ENCODE peak calls at places on chromosomes 12 and 14, in five cellular contexts. One of them, this sample, is unnamed.

GRCh38 chr12:105992849-105993740 is 145.7 kb downstream of the NUAK1 start:
- DNase-seq in left lung: no peak
- DNase-seq in activated naive CD4-positive, alpha-beta T cell: no peak
- DNase-seq in GF-D8: no peak
- DNase-seq in dorsolateral prefrontal cortex: no peak
- DNase-seq in this sample: no peak

GRCh38 chr14:31090872-31091764 is 64.9 kb upstream of the STRN3 start:
- DNase-seq in dorsolateral prefrontal cortex: no peak
- DNase-seq in GF-D8: peak
- DNase-seq in activated naive CD4-positive, alpha-beta T cell: no peak
- DNase-seq in left lung: no peak
- DNase-seq in this sample: peak

GRCh38 chr12:101490286-101490920 is 15.3 kb downstream of the SPIC start:
- DNase-seq in dorsolateral prefrontal cortex: no peak
- DNase-seq in left lung: no peak
- DNase-seq in GF-D8: no peak
- DNase-seq in activated naive CD4-positive, alpha-beta T cell: no peak
- DNase-seq in this sample: peak

GRCh38 chr12:18677189-18677588 is 60.6 kb downstream of the PLCZ1 start:
- DNase-seq in activated naive CD4-positive, alpha-beta T cell: no peak
- DNase-seq in left lung: no peak
- DNase-seq in GF-D8: no peak
- DNase-seq in dorsolateral prefrontal cortex: no peak
- DNase-seq in this sample: no peak

GRCh38 chr14:67335781-67336180 is 23.8 kb downstream of the ATP6V1D start:
- DNase-seq in activated naive CD4-positive, alpha-beta T cell: no peak
- DNase-seq in GF-D8: peak
- DNase-seq in dorsolateral prefrontal cortex: no peak
- DNase-seq in left lung: no peak
- DNase-seq in this sample: no peak

GRCh38 chr14:77124345-77125274 is 17.0 kb downstream of the ZDHHC22 start:
- DNase-seq in GF-D8: no peak
- DNase-seq in left lung: no peak
- DNase-seq in dorsolateral prefrontal cortex: peak
- DNase-seq in activated naive CD4-positive, alpha-beta T cell: peak
- DNase-seq in this sample: no peak

GRCh38 chr14:66003082-66003740 is 483.0 kb upstream of the CCDC196 start:
- DNase-seq in dorsolateral prefrontal cortex: no peak
- DNase-seq in left lung: peak
- DNase-seq in activated naive CD4-positive, alpha-beta T cell: no peak
- DNase-seq in GF-D8: no peak
- DNase-seq in this sample: no peak

GRCh38 chr12:7645395-7646177 is 20.1 kb downstream of the APOBEC1 start:
- DNase-seq in dorsolateral prefrontal cortex: peak
- DNase-seq in left lung: no peak
- DNase-seq in activated naive CD4-positive, alpha-beta T cell: no peak
- DNase-seq in GF-D8: no peak
- DNase-seq in this sample: no peak

GRCh38 chr12:6507102-6507998 is 13.4 kb downstream of the NCAPD2 start:
- DNase-seq in GF-D8: no peak
- DNase-seq in left lung: no peak
- DNase-seq in dorsolateral prefrontal cortex: no peak
- DNase-seq in activated naive CD4-positive, alpha-beta T cell: no peak
- DNase-seq in this sample: peak

GRCh38 chr12:121288941-121289340 is 7.6 kb downstream of the CAMKK2 start:
- DNase-seq in GF-D8: no peak
- DNase-seq in dorsolateral prefrontal cortex: no peak
- DNase-seq in activated naive CD4-positive, alpha-beta T cell: no peak
- DNase-seq in left lung: no peak
- DNase-seq in this sample: no peak

GRCh38 chr12:100348657-100349454 is 8.0 kb upstream of the SLC17A8 start:
- DNase-seq in activated naive CD4-positive, alpha-beta T cell: no peak
- DNase-seq in dorsolateral prefrontal cortex: no peak
- DNase-seq in left lung: no peak
- DNase-seq in GF-D8: no peak
- DNase-seq in this sample: peak

GRCh38 chr12:2691001-2691339 is 103.8 kb upstream of the FKBP4 start:
- DNase-seq in GF-D8: peak
- DNase-seq in left lung: no peak
- DNase-seq in dorsolateral prefrontal cortex: no peak
- DNase-seq in activated naive CD4-positive, alpha-beta T cell: peak
- DNase-seq in this sample: no peak

GRCh38 chr12:104464899-104465298 is 8.2 kb downstream of the CHST11 start:
- DNase-seq in GF-D8: no peak
- DNase-seq in left lung: no peak
- DNase-seq in dorsolateral prefrontal cortex: no peak
- DNase-seq in activated naive CD4-positive, alpha-beta T cell: no peak
- DNase-seq in this sample: no peak

GRCh38 chr14:74140374-74140850 is 55.7 kb downstream of the LIN52 start:
- DNase-seq in GF-D8: no peak
- DNase-seq in activated naive CD4-positive, alpha-beta T cell: no peak
- DNase-seq in dorsolateral prefrontal cortex: no peak
- DNase-seq in left lung: peak
- DNase-seq in this sample: peak

GRCh38 chr12:113086249-113087164 is 30.0 kb downstream of the DTX1 start:
- DNase-seq in GF-D8: no peak
- DNase-seq in activated naive CD4-positive, alpha-beta T cell: no peak
- DNase-seq in left lung: no peak
- DNase-seq in dorsolateral prefrontal cortex: no peak
- DNase-seq in this sample: no peak

GRCh38 chr14:75521415-75522199 is 662 bp upstream of the BATF start:
- DNase-seq in activated naive CD4-positive, alpha-beta T cell: no peak
- DNase-seq in left lung: no peak
- DNase-seq in dorsolateral prefrontal cortex: no peak
- DNase-seq in GF-D8: no peak
- DNase-seq in this sample: no peak

GRCh38 chr14:51228890-51229289 is 11.2 kb upstream of the TMX1 start:
- DNase-seq in dorsolateral prefrontal cortex: no peak
- DNase-seq in left lung: no peak
- DNase-seq in GF-D8: no peak
- DNase-seq in activated naive CD4-positive, alpha-beta T cell: no peak
- DNase-seq in this sample: no peak

GRCh38 chr12:105922670-105923102 is 216.1 kb downstream of the NUAK1 start:
- DNase-seq in activated naive CD4-positive, alpha-beta T cell: no peak
- DNase-seq in GF-D8: no peak
- DNase-seq in left lung: no peak
- DNase-seq in dorsolateral prefrontal cortex: no peak
- DNase-seq in this sample: no peak